ENCODE peak calls at places on chromosomes 5 and 9, in eight cellular contexts. Z, V, I, S, B, N, T and R are unnamed samples. For H3K9me3 and H3K27me3, the result is how much of the 10 kb centered on the place peaks cover.

GRCh38 chr9:95784318-95784717 is 91.2 kb upstream of the ERCC6L2 start:
- DNase-seq in Z (no peak), V (no peak), I (no peak), S (no peak), B (no peak), N (no peak), T (no peak), R (no peak)

GRCh38 chr9:27847818-27848217 is 274.5 kb upstream of the C9orf72 start:
- DNase-seq in Z (no peak), V (no peak), I (no peak), S (no peak), B (no peak), N (no peak), T (no peak), R (no peak)

GRCh38 chr5:50923768-50924113 is 257.3 kb downstream of the PARP8 start:
- DNase-seq in Z (no peak), V (no peak), I (no peak), S (peak), B (no peak), N (no peak), T (no peak), R (no peak)

GRCh38 chr9:133207540-133208170 is 1.4 kb downstream of the OBP2B start:
- DNase-seq in Z (no peak), V (no peak), I (no peak), S (no peak), B (no peak), N (no peak), T (no peak), R (no peak)

GRCh38 chr5:141889282-141889871 is 11.2 kb upstream of the PCDH1 start:
- DNase-seq in Z (no peak), V (no peak), I (no peak), S (no peak), B (no peak), N (no peak), T (no peak), R (no peak)

GRCh38 chr5:93325946-93326345 is 255.1 kb downstream of the NR2F1-AS1 start:
- DNase-seq in Z (no peak), V (no peak), I (no peak), S (no peak), B (no peak), N (no peak), T (no peak), R (no peak)

GRCh38 chr9:115328228-115328627 is 210.3 kb upstream of the TNC start:
- DNase-seq in Z (no peak), V (no peak), I (peak), S (peak), B (no peak), N (no peak), T (no peak), R (no peak)

GRCh38 chr9:3403315-3403714 is 122.5 kb downstream of the RFX3 start:
- DNase-seq in Z (no peak), V (no peak), I (no peak), S (no peak), B (no peak), N (no peak), T (no peak), R (no peak)

GRCh38 chr5:83576341-83576740 is 104.8 kb downstream of the VCAN start:
- DNase-seq in Z (no peak), V (no peak), I (no peak), S (no peak), B (no peak), N (no peak), T (no peak), R (no peak)

GRCh38 chr9:137986268-137987099 is 108.9 kb downstream of the CACNA1B start:
- DNase-seq in Z (no peak), V (no peak), I (no peak), S (no peak), B (no peak), N (no peak), T (no peak), R (no peak)

GRCh38 chr9:113520109-113520642 is 56.6 kb downstream of the RGS3 start:
- DNase-seq in Z (peak), V (no peak), I (no peak), S (no peak), B (no peak), N (no peak), T (no peak), R (no peak)

GRCh38 chr9:121770415-121771273 is 119.2 kb downstream of the DAB2IP start:
- DNase-seq in Z (no peak), V (no peak), I (peak), S (no peak), B (no peak), N (no peak), T (peak), R (peak)

GRCh38 chr5:18465833-18466681 is 831.8 kb downstream of the TAF11L14 start:
- DNase-seq in Z (peak), V (no peak), I (peak), S (no peak), B (peak), N (peak), T (no peak), R (no peak)

GRCh38 chr5:87245451-87245850 is 22.2 kb upstream of the RASA1 start:
- DNase-seq in Z (no peak), V (no peak), I (no peak), S (no peak), B (no peak), N (no peak), T (no peak), R (no peak)

GRCh38 chr9:129868571-129869486 is 33.6 kb downstream of the USP20 start:
- DNase-seq in Z (peak), V (peak), I (no peak), S (no peak), B (peak), N (peak), T (no peak), R (peak)

GRCh38 chr9:109903515-109904138 is 123.6 kb downstream of the PALM2AKAP2 start:
- DNase-seq in Z (peak), V (peak), I (peak), S (peak), B (peak), N (peak), T (no peak), R (peak)

GRCh38 chr5:139561655-139562451 is 714 bp downstream of the UBE2D2 start:
- DNase-seq in Z (no peak), V (peak), I (peak), S (peak), B (peak), N (peak), T (no peak), R (peak)

GRCh38 chr5:94526708-94527107 is 91.7 kb downstream of the KIAA0825 start:
- DNase-seq in Z (no peak), V (no peak), I (no peak), S (no peak), B (no peak), N (no peak), T (no peak), R (no peak)

GRCh38 chr5:174301848-174302625 is 256.5 kb downstream of the NSG2 start:
- DNase-seq in Z (no peak), V (no peak), I (no peak), S (no peak), B (no peak), N (no peak), T (no peak), R (no peak)

GRCh38 chr5:65127181-65127901 is 354.4 kb downstream of the ADAMTS6 start:
- DNase-seq in Z (no peak), V (no peak), I (no peak), S (no peak), B (no peak), N (no peak), T (peak), R (no peak)

GRCh38 chr9:107488400-107489143 is 997 bp downstream of the KLF4 start:
- DNase-seq in Z (no peak), V (no peak), I (peak), S (peak), B (peak), N (peak), T (no peak), R (peak)

GRCh38 chr5:26181582-26181981 is 856.8 kb downstream of the CDH9 start:
- DNase-seq in Z (no peak), V (no peak), I (no peak), S (no peak), B (no peak), N (no peak), T (no peak), R (no peak)
- H3K9me3 ChIP-seq in Z (under half), V (under half), I (under half), S (under half), B (under half), N (under half), T (under half), R (under half)

DNA sequence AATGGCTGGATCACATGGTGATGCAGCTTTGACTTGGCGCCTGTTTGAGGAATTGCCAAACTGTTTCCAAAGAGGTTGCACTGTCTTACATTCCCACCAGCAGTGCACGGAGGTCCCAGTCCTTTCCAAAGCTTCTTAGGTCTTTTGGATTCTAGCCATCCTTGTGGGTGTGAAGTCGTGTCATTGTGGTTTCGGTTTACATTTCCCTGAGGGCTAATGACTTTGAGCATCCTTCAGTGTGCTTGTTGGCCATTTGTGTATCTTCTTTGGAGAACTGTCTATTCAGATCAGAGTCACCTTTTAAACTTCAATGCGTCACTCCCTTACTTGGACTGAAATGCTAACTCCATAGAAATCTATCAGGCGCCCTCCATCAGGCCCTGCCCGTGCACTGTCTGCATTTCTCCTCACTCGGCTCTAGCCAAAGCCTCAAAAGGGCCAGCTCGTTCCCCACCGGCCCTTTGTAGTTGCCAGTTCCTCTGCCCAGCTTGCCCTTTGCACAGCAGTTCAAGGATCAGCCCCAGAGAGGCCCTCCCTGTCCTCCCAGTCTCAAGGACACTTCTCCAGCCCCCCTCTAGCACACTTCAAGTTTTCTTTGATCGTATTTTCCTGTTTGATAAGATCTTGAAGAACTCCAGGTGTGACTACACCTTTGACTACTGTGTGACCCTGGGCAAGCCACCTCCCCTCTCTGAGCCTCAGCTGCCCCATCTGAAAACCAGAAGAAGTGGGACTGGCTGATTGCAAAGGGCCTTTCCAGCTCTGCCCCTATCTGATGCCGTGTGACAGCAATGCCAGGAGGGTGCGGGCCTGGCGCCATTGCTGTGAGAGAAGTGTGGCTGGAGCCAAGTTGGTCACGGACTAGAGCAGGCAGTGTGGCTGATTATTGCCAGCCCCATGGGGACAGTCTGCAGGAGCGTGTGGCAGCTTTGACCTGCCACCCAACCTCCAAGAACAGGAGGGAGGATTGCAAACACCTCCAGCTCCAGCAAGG is 5.6 kb downstream of the HRH2 start:
- DNase-seq in Z (no peak), V (no peak), I (peak), S (no peak), B (no peak), N (peak), T (no peak), R (no peak)
- H3K27me3 ChIP-seq in Z (under half), V (under half), I (under half), S (under half), B (under half), N (under half), T (under half), R (under half)

GRCh38 chr5:38086777-38087176 is 171.6 kb upstream of the EGFLAM start:
- DNase-seq in Z (no peak), V (no peak), I (no peak), S (no peak), B (no peak), N (no peak), T (no peak), R (no peak)
- H3K9me3 ChIP-seq in Z (under half), V (under half), I (under half), S (under half), B (under half), N (under half), T (under half), R (under half)

GRCh38 chr5:78601622-78602314 is 46.8 kb downstream of the LHFPL2 start:
- DNase-seq in Z (no peak), V (no peak), I (no peak), S (no peak), B (no peak), N (no peak), T (no peak), R (no peak)
- H3K27me3 ChIP-seq in Z (under half), V (under half), I (under half), S (under half), B (under half), N (under half), T (under half), R (under half)

DNA sequence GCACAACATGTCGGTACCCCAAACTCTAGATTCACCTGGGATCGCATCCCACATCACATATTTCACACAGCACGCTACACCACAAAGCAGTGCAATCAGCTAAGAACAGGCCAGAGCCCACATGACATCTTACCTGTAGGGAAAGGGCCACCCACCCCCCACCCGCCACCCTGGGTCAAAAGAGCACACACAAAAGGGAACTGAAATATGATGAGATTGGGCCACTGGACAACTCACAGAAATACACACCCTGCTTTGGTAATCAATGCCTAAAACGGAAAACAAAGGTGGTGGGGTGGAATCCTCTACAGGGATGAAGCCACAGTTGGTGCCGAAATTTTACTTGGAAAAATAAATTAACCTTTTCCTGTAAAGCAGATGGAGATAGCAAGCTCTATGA is 13.1 kb downstream of the RETREG1 start:
- DNase-seq in Z (no peak), V (no peak), I (no peak), S (no peak), B (no peak), N (no peak), T (no peak), R (no peak)
- H3K9me3 ChIP-seq in Z (under half), V (under half), I (under half), S (under half), B (under half), N (under half), T (under half), R (under half)